ENCODE peak calls at places on chromosome 9, in seven cellular contexts. K is GM04503, H is ascending aorta, O is AG04449, X is cerebellum, G is left lobe of liver, A is GM23338. V is an unnamed sample.

GRCh38 chr9:125932012-125932411 is 184.8 kb downstream of the PBX3 start:
- DNase-seq in K (peak; percentile 99), G (no peak), A (no peak), O (peak; percentile 97), H (no peak), X (peak; percentile 3), V (peak; percentile 86)

GRCh38 chr9:93654351-93654961 is 78.1 kb downstream of the PHF2 start:
- DNase-seq in K (no peak), H (peak; percentile 6), O (no peak), G (peak; percentile 33), X (no peak), A (no peak), V (no peak)

GRCh38 chr9:3887798-3888495 is 362.1 kb upstream of the RFX3 start:
- DNase-seq in H (no peak), G (no peak), X (no peak), O (no peak), K (no peak), A (no peak), V (no peak)

GRCh38 chr9:8408575-8409190 is 609.1 kb upstream of the DMAC1 start:
- DNase-seq in X (no peak), H (no peak), O (no peak), K (no peak), A (peak; percentile 48), G (no peak), V (no peak)

GRCh38 chr9:29969856-29970647 is 2396.8 kb upstream of the C9orf72 start:
- DNase-seq in O (no peak), K (no peak), A (no peak), X (no peak), G (no peak), H (no peak), V (no peak)

GRCh38 chr9:118751848-118752223 is 617.4 kb downstream of the BRINP1 start:
- DNase-seq in X (no peak), A (no peak), O (no peak), G (no peak), H (no peak), K (no peak), V (no peak)

GRCh38 chr9:86353591-86354047 is 591 bp downstream of the TUT7 start:
- DNase-seq in K (no peak), X (no peak), O (no peak), H (no peak), A (peak; percentile 43), G (no peak), V (peak; percentile 7)

GRCh38 chr9:17528859-17529258 is 50.0 kb upstream of the SH3GL2 start:
- DNase-seq in H (no peak), K (no peak), X (peak; percentile 51), G (no peak), O (no peak), A (peak; percentile 53), V (no peak)

GRCh38 chr9:88753691-88754367 is 218.9 kb downstream of the NXNL2 start:
- DNase-seq in A (no peak), H (no peak), O (no peak), G (no peak), K (no peak), X (no peak), V (no peak)

GRCh38 chr9:127853312-127854168 is 918 bp downstream of the ENG start:
- DNase-seq in H (no peak), A (no peak), G (no peak), K (no peak), O (no peak), X (no peak), V (no peak)

GRCh38 chr9:134209731-134210311 is 45.5 kb upstream of the RNU6ATAC start:
- DNase-seq in A (no peak), G (peak; percentile 45), X (no peak), O (no peak), H (no peak), K (no peak), V (no peak)